ENCODE peak calls at places on chromosomes 11 and 22, in ten cellular contexts. Y is iPS DF 6.9; N is activated CD4-positive, alpha-beta T cell treated with anti-CD3 and anti-CD28 coated beads, Interleukin-2, amount 10 ng/mL, durations not matched to agents 7 days and 5 days; X is HAP-1; W is brain pericyte; H is fibroblast of mammary gland; Z is GM23248; R is skeletal muscle cell; P is anterior cingulate cortex; J is left ventricle myocardium inferior. E is an unnamed sample.
A peak's percentile ranks its signal among the peaks of the same experiment; 100 is the strongest.

GRCh38 chr11:61778920-61779650 is 13.3 kb downstream of the TMEM258 start:
- DNase-seq in Y (no peak), N (no peak), X (no peak), W (no peak), H (no peak), Z (no peak), R (no peak), P (no peak), J (no peak), E (no peak)

GRCh38 chr11:70547386-70547785 is 149.1 kb downstream of the CTTN start:
- DNase-seq in Y (no peak), N (no peak), X (no peak), W (no peak), H (no peak), Z (no peak), R (no peak), P (no peak), J (no peak), E (no peak)

GRCh38 chr11:12671378-12671777 is 2.8 kb upstream of the TEAD1 start:
- DNase-seq in Y (no peak), N (no peak), X (no peak), W (no peak), H (no peak), Z (no peak), R (no peak), P (no peak), J (no peak), E (no peak)

GRCh38 chr11:95924414-95924760 is 480 bp upstream of the MTMR2 start:
- DNase-seq in Y (no peak), N (no peak), X (peak; percentile 39), W (no peak), H (peak; percentile 54), Z (peak; percentile 54), R (no peak), P (no peak), J (no peak), E (peak; percentile 64)

GRCh38 chr22:46525681-46526483 is 11.5 kb downstream of the CELSR1 start:
- DNase-seq in Y (no peak), N (no peak), X (no peak), W (no peak), H (no peak), Z (no peak), R (no peak), P (no peak), J (no peak), E (no peak)

GRCh38 chr22:45802074-45802473 is 130.4 kb downstream of the ATXN10 start:
- DNase-seq in Y (no peak), N (no peak), X (no peak), W (no peak), H (no peak), Z (no peak), R (no peak), P (no peak), J (no peak), E (no peak)

GRCh38 chr11:118620529-118621070 is 13.2 kb downstream of the PHLDB1 start:
- DNase-seq in Y (no peak), N (no peak), X (no peak), W (no peak), H (no peak), Z (no peak), R (no peak), P (no peak), J (peak; percentile 53), E (no peak)

GRCh38 chr11:1232328-1233321 is 9.8 kb downstream of the MUC5B start:
- DNase-seq in Y (no peak), N (no peak), X (no peak), W (no peak), H (no peak), Z (no peak), R (no peak), P (no peak), J (peak; percentile 6), E (no peak)

GRCh38 chr11:73326929-73327811 is 19.1 kb downstream of the ARHGEF17 start:
- DNase-seq in Y (no peak), N (no peak), X (no peak), W (no peak), H (peak; percentile 84), Z (peak; percentile 59), R (no peak), P (no peak), J (no peak), E (peak; percentile 28)

GRCh38 chr11:114738954-114739353 is 60.6 kb downstream of the NXPE2 start:
- DNase-seq in Y (peak; percentile 7), N (peak; percentile 47), X (peak; percentile 24), W (no peak), H (peak; percentile 48), Z (peak; percentile 63), R (no peak), P (no peak), J (no peak), E (peak; percentile 16)

GRCh38 chr11:65131895-65132237 is 2.5 kb downstream of the SYVN1 start:
- DNase-seq in Y (no peak), N (no peak), X (no peak), W (no peak), H (no peak), Z (no peak), R (no peak), P (no peak), J (no peak), E (no peak)

GRCh38 chr11:101915811-101916291 is 471 bp downstream of the ANGPTL5 start:
- DNase-seq in Y (no peak), N (no peak), X (peak; percentile 36), W (peak; percentile 41), H (peak; percentile 89), Z (peak; percentile 80), R (peak; percentile 53), P (no peak), J (no peak), E (peak; percentile 49)

GRCh38 chr11:9057032-9057431 is 34.4 kb downstream of the SCUBE2 start:
- DNase-seq in Y (no peak), N (no peak), X (no peak), W (peak; percentile 16), H (peak; percentile 22), Z (peak; percentile 30), R (no peak), P (no peak), J (no peak), E (peak; percentile 34)

GRCh38 chr22:16781074-16781763 is 44.0 kb downstream of the XKR3 start:
- DNase-seq in Y (no peak), N (no peak), X (no peak), W (no peak), H (no peak), Z (no peak), R (no peak), P (no peak), J (no peak), E (no peak)

GRCh38 chr11:99934008-99934407 is 753.1 kb upstream of the ARHGAP42 start:
- DNase-seq in Y (no peak), N (no peak), X (no peak), W (no peak), H (peak; percentile 24), Z (peak; percentile 5), R (no peak), P (no peak), J (no peak), E (no peak)

GRCh38 chr11:116853461-116854073 is 16.1 kb upstream of the APOA1 start:
- DNase-seq in Y (no peak), N (peak; percentile 82), X (no peak), W (no peak), H (peak; percentile 96), Z (peak; percentile 96), R (peak; percentile 72), P (no peak), J (no peak), E (peak; percentile 83)

GRCh38 chr11:70432065-70432464 is 33.7 kb downstream of the CTTN start:
- DNase-seq in Y (no peak), N (no peak), X (no peak), W (no peak), H (no peak), Z (no peak), R (no peak), P (no peak), J (no peak), E (peak; percentile 18)

GRCh38 chr11:42301777-42302176 is 842.3 kb upstream of the LRRC4C start:
- DNase-seq in Y (no peak), N (no peak), X (no peak), W (no peak), H (no peak), Z (no peak), R (no peak), P (no peak), J (no peak), E (no peak)

GRCh38 chr11:7592706-7593105 is 78.9 kb downstream of the PPFIBP2 start:
- DNase-seq in Y (no peak), N (no peak), X (no peak), W (no peak), H (peak; percentile 84), Z (peak; percentile 88), R (no peak), P (no peak), J (peak; percentile 48), E (peak; percentile 85)

GRCh38 chr22:47710135-47710534 is 947.7 kb downstream of the TBC1D22A start:
- DNase-seq in Y (no peak), N (no peak), X (no peak), W (no peak), H (no peak), Z (no peak), R (no peak), P (no peak), J (no peak), E (no peak)

GRCh38 chr11:78815631-78816232 is 241.1 kb upstream of the NARS2 start:
- DNase-seq in Y (no peak), N (no peak), X (no peak), W (no peak), H (no peak), Z (no peak), R (no peak), P (no peak), J (no peak), E (no peak)

GRCh38 chr11:41437006-41437405 is 22.4 kb downstream of the LRRC4C start:
- DNase-seq in Y (no peak), N (no peak), X (no peak), W (no peak), H (no peak), Z (no peak), R (no peak), P (no peak), J (no peak), E (no peak)

E was measured in fibroblast of the aortic adventitia.